ENCODE peak calls at places on chromosomes 11 and 22, in six cellular contexts. K, J, V, T, R and Z are unnamed samples. For H3K36me3, the result is how much of the 10 kb centered on the place peaks cover.

GRCh38 chr11:2306971-2307732 is 5.3 kb downstream of the TSPAN32 start:
- DNase-seq in K (no peak), J (peak), V (no peak), T (peak), R (no peak), Z (no peak)

GRCh38 chr11:15563054-15563453 is 448.3 kb downstream of the INSC start:
- DNase-seq in K (no peak), J (no peak), V (no peak), T (no peak), R (no peak), Z (no peak)

GRCh38 chr11:124769804-124770774 is 8.0 kb upstream of the ESAM start:
- DNase-seq in K (no peak), J (no peak), V (no peak), T (no peak), R (no peak), Z (no peak)

GRCh38 chr11:85307381-85307780 is 319.8 kb downstream of the DLG2 start:
- DNase-seq in K (no peak), J (no peak), V (no peak), T (no peak), R (no peak), Z (no peak)

GRCh38 chr11:122756417-122756816 is 81.9 kb upstream of the CRTAM start:
- DNase-seq in K (no peak), J (no peak), V (no peak), T (no peak), R (no peak), Z (no peak)

GRCh38 chr11:114683007-114683406 is 4.7 kb downstream of the NXPE2 start:
- DNase-seq in K (peak), J (no peak), V (no peak), T (no peak), R (no peak), Z (no peak)

GRCh38 chr11:111983187-111983986 is 41.8 kb upstream of the DLAT start:
- DNase-seq in K (peak), J (peak), V (peak), T (peak), R (no peak), Z (no peak)

GRCh38 chr22:23269441-23270211 is 89.3 kb downstream of the BCR start:
- DNase-seq in K (peak), J (no peak), V (no peak), T (no peak), R (no peak), Z (peak)

GRCh38 chr22:43878831-43879550 is 12.8 kb downstream of the PNPLA5 start:
- DNase-seq in K (no peak), J (no peak), V (no peak), T (no peak), R (no peak), Z (no peak)

GRCh38 chr11:79415411-79415810 is 25.4 kb downstream of the TENM4 start:
- DNase-seq in K (no peak), J (no peak), V (no peak), T (no peak), R (no peak), Z (no peak)

GRCh38 chr11:79388201-79388600 is 52.6 kb downstream of the TENM4 start:
- DNase-seq in K (no peak), J (no peak), V (no peak), T (no peak), R (no peak), Z (no peak)

GRCh38 chr22:50506611-50507420 is 686 bp downstream of the LMF2 start:
- DNase-seq in K (no peak), J (peak), V (no peak), T (no peak), R (no peak), Z (no peak)

GRCh38 chr11:21411114-21411513 is 741.7 kb downstream of the NELL1 start:
- DNase-seq in K (no peak), J (no peak), V (no peak), T (no peak), R (no peak), Z (no peak)

GRCh38 chr22:37581534-37581933 is 1.6 kb upstream of the LGALS2 start:
- DNase-seq in K (no peak), J (peak), V (peak), T (peak), R (no peak), Z (no peak)

GRCh38 chr22:42883970-42884369 is 26.9 kb upstream of the ARFGAP3 start:
- DNase-seq in K (no peak), J (no peak), V (no peak), T (no peak), R (no peak), Z (no peak)

GRCh38 chr11:130737866-130738431 is 178.3 kb downstream of the SNX19 start:
- DNase-seq in K (no peak), J (no peak), V (no peak), T (no peak), R (no peak), Z (no peak)

GRCh38 chr22:49789289-49790141 is 38.2 kb downstream of the BRD1 start:
- DNase-seq in K (no peak), J (no peak), V (peak), T (peak), R (no peak), Z (no peak)

GRCh38 chr11:15194671-15195415 is 80.1 kb downstream of the INSC start:
- DNase-seq in K (no peak), J (peak), V (no peak), T (no peak), R (no peak), Z (no peak)

GRCh38 chr11:859394-860131 is 16.9 kb downstream of the TSPAN4 start:
- DNase-seq in K (no peak), J (no peak), V (peak), T (no peak), R (no peak), Z (no peak)

GRCh38 chr11:62980133-62980760 is 4.5 kb downstream of the SLC22A6 start:
- DNase-seq in K (peak), J (no peak), V (no peak), T (no peak), R (no peak), Z (no peak)

GRCh38 chr11:118643142-118643994 is 36.0 kb downstream of the PHLDB1 start:
- DNase-seq in K (no peak), J (no peak), V (no peak), T (no peak), R (no peak), Z (no peak)

GRCh38 chr22:19962909-19963806 is 21.5 kb upstream of the TXNRD2 start:
- DNase-seq in K (peak), J (peak), V (peak), T (peak), R (no peak), Z (no peak)
- H3K4me3 ChIP-seq in K (peak), J (no peak), V (peak), T (peak), R (no peak), Z (no peak)

GRCh38 chr22:24542641-24543040 is 12.3 kb downstream of the GUCD1 start:
- DNase-seq in K (no peak), J (peak), V (no peak), T (peak), R (no peak), Z (no peak)
- H3K36me3 ChIP-seq in K (under half), J (under half), V (under half), T (under half), R (under half), Z (under half)

DNA sequence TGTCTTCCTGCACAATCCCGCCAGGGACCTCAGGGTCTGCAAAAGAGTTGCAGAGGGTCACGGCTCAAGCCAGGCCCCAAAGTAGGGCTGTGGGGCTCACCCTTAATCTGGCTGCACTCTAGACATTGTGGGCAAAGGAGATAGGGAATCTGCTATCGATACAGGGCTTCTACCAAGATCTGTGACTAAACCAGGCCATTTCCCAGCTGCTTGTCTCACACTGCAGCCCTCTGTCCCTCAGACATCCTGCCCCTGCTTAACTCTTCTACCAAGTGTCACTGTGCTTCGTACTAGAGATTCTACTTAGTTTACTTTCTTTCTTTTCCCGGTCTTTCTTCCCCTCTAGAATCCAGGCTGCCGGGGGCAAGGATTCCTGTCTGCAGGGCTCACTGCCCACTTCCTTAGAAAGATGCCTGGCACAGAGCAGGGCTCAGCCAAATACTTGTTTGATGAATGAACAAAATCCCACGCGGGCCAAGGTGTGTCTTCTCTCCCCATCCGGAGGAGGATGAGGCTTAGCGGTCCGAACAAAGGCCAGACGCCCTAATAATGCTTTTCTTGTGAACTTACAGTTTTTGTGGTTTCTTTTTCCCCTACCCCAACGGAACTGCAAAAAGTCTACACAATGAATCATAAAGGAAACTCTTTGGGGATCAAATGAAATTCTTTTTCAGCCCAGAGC is 61.3 kb upstream of the ANO1 start:
- DNase-seq in K (no peak), J (no peak), V (no peak), T (no peak), R (no peak), Z (no peak)
- H3K4me3 ChIP-seq in K (no peak), J (no peak), V (no peak), T (no peak), R (no peak), Z (no peak)

DNA sequence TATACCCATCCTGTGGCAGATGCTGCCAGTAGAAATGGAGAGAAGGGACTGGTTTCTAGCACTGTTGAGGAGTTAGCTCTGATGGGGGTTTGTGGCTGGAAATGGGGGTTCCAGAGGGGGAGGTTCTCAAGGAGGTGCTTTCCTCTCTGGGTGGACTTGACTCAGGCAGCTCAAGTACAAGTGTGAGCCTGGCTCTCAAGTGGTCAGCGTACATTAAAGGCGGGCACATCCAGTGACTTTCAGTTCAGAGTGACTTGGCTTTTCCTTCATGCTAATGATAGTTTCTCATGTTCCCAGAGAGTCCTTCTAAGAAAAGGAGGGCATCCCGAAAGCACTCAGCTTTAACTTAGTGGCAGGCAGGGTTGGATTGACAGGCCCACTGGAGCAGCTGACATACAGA is 58.9 kb upstream of the HORMAD2 start:
- DNase-seq in K (no peak), J (no peak), V (no peak), T (no peak), R (no peak), Z (no peak)
- H3K36me3 ChIP-seq in K (under half), J (under half), V (under half), T (under half), R (under half), Z (under half)

GRCh38 chr22:45603631-45604030 is 68.0 kb upstream of the ATXN10 start:
- DNase-seq in K (no peak), J (no peak), V (no peak), T (no peak), R (no peak), Z (no peak)
- H3K4me3 ChIP-seq in K (no peak), J (no peak), V (no peak), T (no peak), R (no peak), Z (no peak)

GRCh38 chr11:10526974-10527918 is 13.7 kb downstream of the RNF141 start:
- DNase-seq in K (no peak), J (no peak), V (no peak), T (no peak), R (no peak), Z (no peak)
- H3K36me3 ChIP-seq in K (under half), J (under half), V (under half), T (under half), R (under half), Z (under half)

GRCh38 chr22:46758867-46759290 is 3.6 kb upstream of the TBC1D22A start:
- DNase-seq in K (peak), J (no peak), V (peak), T (no peak), R (peak), Z (peak)

GRCh38 chr22:46763051-46763705 is 728 bp downstream of the TBC1D22A start:
- DNase-seq in K (peak), J (no peak), V (no peak), T (no peak), R (no peak), Z (no peak)

GRCh38 chr22:46761539-46762237 is 762 bp upstream of the TBC1D22A start:
- DNase-seq in K (peak), J (no peak), V (no peak), T (no peak), R (no peak), Z (no peak)

GRCh38 chr22:46762238-46763050 is at the start of gene TBC1D22A:
- DNase-seq in K (peak), J (peak), V (peak), T (peak), R (peak), Z (peak)

GRCh38 chr22:46761017-46761416 is 1.4 kb upstream of the TBC1D22A start:
- DNase-seq in K (no peak), J (no peak), V (no peak), T (no peak), R (no peak), Z (no peak)
- H3K4me3 ChIP-seq in K (peak), J (no peak), V (no peak), T (no peak), R (peak), Z (no peak)

GRCh38 chr11:110243804-110244203 is 52.6 kb downstream of the RDX start:
- DNase-seq in K (no peak), J (no peak), V (no peak), T (no peak), R (no peak), Z (no peak)
- H3K36me3 ChIP-seq in K (under half), J (under half), V (under half), T (under half), R (under half), Z (under half)